ENCODE peak calls at places on chromosomes 11 and 22, in seven cellular contexts. H is Peyer's patch, Q is GM23248, U is right lobe of liver, I is A549, E is mesenchymal stem cell, G is iPS DF 6.9. N is an unnamed sample. For H3K4me1, the result is how much of the 10 kb centered on the place peaks cover.

GRCh38 chr11:64564947-64565889 is 25.8 kb upstream of the SLC22A12 start:
- DNase-seq in H (no peak), Q (no peak), U (no peak), I (peak), E (no peak), G (peak), N (no peak)

GRCh38 chr11:27699242-27699925 is 871 bp downstream of the BDNF start:
- DNase-seq in H (no peak), Q (peak), U (no peak), I (peak), E (peak), G (no peak), N (no peak)

GRCh38 chr11:92357344-92357743 is 132.7 kb downstream of the FAT3 start:
- DNase-seq in H (no peak), Q (no peak), U (no peak), I (no peak), E (no peak), G (no peak), N (no peak)

GRCh38 chr22:24304067-24304675 is 33.5 kb downstream of the SPECC1L start:
- DNase-seq in H (no peak), Q (no peak), U (no peak), I (no peak), E (no peak), G (no peak), N (no peak)

GRCh38 chr22:46649176-46650077 is 29.2 kb downstream of the GRAMD4 start:
- DNase-seq in H (no peak), Q (peak), U (peak), I (peak), E (no peak), G (no peak), N (no peak)

GRCh38 chr11:61163714-61164609 is 2.7 kb upstream of the VPS37C start:
- DNase-seq in H (no peak), Q (no peak), U (no peak), I (no peak), E (no peak), G (no peak), N (no peak)

GRCh38 chr11:76756341-76756771 is 26.8 kb upstream of the TSKU start:
- DNase-seq in H (no peak), Q (no peak), U (no peak), I (no peak), E (no peak), G (no peak), N (no peak)

GRCh38 chr22:44094751-44095302 is 70.7 kb downstream of the PARVB start:
- DNase-seq in H (no peak), Q (no peak), U (no peak), I (no peak), E (no peak), G (no peak), N (no peak)

GRCh38 chr11:123145220-123145619 is 49.8 kb downstream of the CLMP start:
- DNase-seq in H (no peak), Q (peak), U (no peak), I (peak), E (peak), G (no peak), N (peak)

GRCh38 chr11:66362481-66363147 is 8.9 kb downstream of the SLC29A2 start:
- DNase-seq in H (no peak), Q (no peak), U (peak), I (no peak), E (no peak), G (no peak), N (no peak)

GRCh38 chr22:39279170-39279850 is 34.5 kb upstream of the PDGFB start:
- DNase-seq in H (no peak), Q (no peak), U (no peak), I (no peak), E (no peak), G (no peak), N (no peak)

GRCh38 chr22:11616811-11617210 is 3911.2 kb upstream of the OR11H1 start:
- DNase-seq in H (no peak), Q (no peak), U (no peak), I (no peak), E (no peak), G (no peak), N (no peak)

GRCh38 chr11:13313005-13313819 is 35.6 kb downstream of the BMAL1 start:
- DNase-seq in H (no peak), Q (peak), U (no peak), I (no peak), E (no peak), G (no peak), N (no peak)

GRCh38 chr11:9664276-9665171 is 647 bp downstream of the SWAP70 start:
- DNase-seq in H (peak), Q (peak), U (peak), I (peak), E (peak), G (no peak), N (peak)

GRCh38 chr11:45857834-45858492 is 10.7 kb downstream of the CRY2 start:
- DNase-seq in H (no peak), Q (peak), U (no peak), I (no peak), E (peak), G (no peak), N (peak)

GRCh38 chr11:69274531-69275016 is 19.4 kb upstream of the MYEOV start:
- DNase-seq in H (no peak), Q (no peak), U (peak), I (peak), E (no peak), G (no peak), N (peak)

GRCh38 chr11:93652161-93652597 is 9.3 kb upstream of the CEP295 start:
- DNase-seq in H (no peak), Q (peak), U (no peak), I (peak), E (peak), G (no peak), N (no peak)

GRCh38 chr22:42905702-42906183 is 48.7 kb upstream of the ARFGAP3 start:
- DNase-seq in H (no peak), Q (no peak), U (peak), I (no peak), E (no peak), G (no peak), N (peak)

GRCh38 chr11:1674194-1674878 is 22.7 kb upstream of the KRTAP5-6 start:
- DNase-seq in H (no peak), Q (no peak), U (peak), I (no peak), E (no peak), G (no peak), N (no peak)
- H3K4me1 ChIP-seq in H (under half), Q (under half), U (half or more), I (under half), E (under half), G (under half), N (under half)

DNA sequence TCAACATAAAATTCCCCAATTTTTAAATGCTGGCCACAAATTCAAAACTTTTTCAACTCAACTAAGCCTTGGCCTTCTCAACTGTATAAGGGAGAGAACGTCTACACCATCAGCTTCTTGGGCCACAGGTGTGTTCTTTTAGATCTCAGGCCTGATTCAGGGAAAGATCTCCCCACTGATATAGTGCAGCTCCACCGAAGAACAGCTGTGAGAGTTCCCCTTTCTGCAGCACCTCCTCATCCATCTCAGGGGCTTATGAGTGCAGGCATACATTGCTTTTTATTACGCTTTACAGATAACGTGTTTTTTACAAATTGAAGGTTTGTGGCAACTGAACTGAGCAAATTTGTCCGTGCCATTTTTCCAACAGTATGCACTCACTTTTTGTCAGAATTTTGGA is 8.0 kb upstream of the CD82 start:
- DNase-seq in H (peak), Q (no peak), U (no peak), I (no peak), E (no peak), G (no peak), N (no peak)
- H3K4me1 ChIP-seq in H (under half), Q (under half), U (under half), I (under half), E (under half), G (under half), N (under half)

DNA sequence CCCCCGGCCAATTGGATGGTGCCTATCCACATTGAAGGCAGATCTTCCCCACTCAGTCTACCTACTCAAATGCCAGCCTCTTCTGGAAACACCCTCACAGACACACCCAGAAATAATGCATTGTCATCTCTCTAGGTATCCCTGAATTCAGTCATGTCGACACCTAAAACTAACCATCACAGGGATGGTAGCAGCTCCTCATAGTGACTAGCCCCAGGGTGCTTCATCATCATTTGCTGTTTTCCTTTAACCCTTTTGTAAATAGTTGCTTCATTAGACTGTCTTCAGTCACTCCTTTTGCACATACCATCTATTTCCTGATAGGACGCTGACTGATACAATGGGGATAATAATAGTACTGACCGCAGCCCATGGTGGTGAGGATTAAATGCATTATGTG is 18.8 kb upstream of the AMOTL1 start:
- DNase-seq in H (no peak), Q (peak), U (no peak), I (peak), E (no peak), G (no peak), N (no peak)
- H3K4me1 ChIP-seq in H (under half), Q (half or more), U (under half), I (half or more), E (under half), G (under half), N (under half)

DNA sequence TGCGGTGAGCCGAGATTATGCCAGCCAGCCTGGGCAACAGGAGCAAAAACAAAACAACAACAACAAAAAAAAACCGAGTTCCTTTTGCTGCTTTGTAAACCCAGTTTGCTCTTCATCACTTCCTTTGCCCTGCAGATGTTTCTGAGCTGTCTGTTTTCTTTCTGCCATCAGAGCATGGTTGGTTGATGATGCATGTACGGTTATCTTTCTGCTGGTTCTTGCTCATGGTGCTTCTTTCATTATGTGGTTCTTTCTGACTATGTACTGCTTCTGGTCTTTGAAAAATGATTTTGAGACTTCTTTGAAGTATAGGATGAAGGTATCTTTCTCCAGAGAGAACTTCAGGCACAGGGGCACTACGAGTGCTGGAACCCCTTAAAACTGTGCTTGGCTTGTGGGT is 13.2 kb downstream of the TANGO2 start:
- DNase-seq in H (no peak), Q (peak), U (no peak), I (no peak), E (no peak), G (no peak), N (no peak)
- H3K4me1 ChIP-seq in H (under half), Q (under half), U (under half), I (under half), E (under half), G (under half), N (under half)

GRCh38 chr11:75194147-75194546 is 43.2 kb downstream of the SLCO2B1 start:
- DNase-seq in H (no peak), Q (no peak), U (no peak), I (no peak), E (no peak), G (no peak), N (no peak)
- H3K4me1 ChIP-seq in H (under half), Q (under half), U (half or more), I (under half), E (under half), G (under half), N (under half)

GRCh38 chr11:62266558-62266957 is 3.4 kb upstream of the SCGB2A2 start:
- DNase-seq in H (no peak), Q (peak), U (no peak), I (no peak), E (no peak), G (no peak), N (no peak)

GRCh38 chr11:62267050-62267449 is 2.9 kb upstream of the SCGB2A2 start:
- DNase-seq in H (no peak), Q (no peak), U (no peak), I (no peak), E (no peak), G (no peak), N (no peak)

GRCh38 chr11:62267576-62267975 is 2.4 kb upstream of the SCGB2A2 start:
- DNase-seq in H (no peak), Q (no peak), U (no peak), I (no peak), E (no peak), G (no peak), N (no peak)

GRCh38 chr11:62260261-62260953 is 9.6 kb upstream of the SCGB2A2 start:
- DNase-seq in H (no peak), Q (no peak), U (no peak), I (no peak), E (no peak), G (no peak), N (no peak)

DNA sequence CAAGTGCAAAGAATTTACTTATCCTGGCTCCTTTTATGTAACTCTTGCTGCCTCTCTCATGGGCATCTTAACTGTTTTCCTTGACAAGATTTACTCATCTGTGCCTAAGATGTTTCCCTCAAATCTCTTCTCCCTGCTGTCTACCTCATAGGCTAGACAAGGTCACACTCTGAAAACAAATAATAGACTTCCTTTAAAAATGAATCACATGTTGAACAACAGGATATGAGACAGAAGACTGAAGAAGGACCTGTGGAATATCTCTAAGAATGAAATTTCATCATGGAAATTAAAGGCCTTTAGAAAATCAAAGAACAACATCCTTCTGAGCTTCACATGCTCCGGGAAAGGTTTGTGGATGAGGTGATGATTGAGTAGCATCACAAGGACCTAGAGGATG is 6.0 kb upstream of the SCGB2A2 start:
- DNase-seq in H (no peak), Q (peak), U (no peak), I (no peak), E (no peak), G (no peak), N (no peak)
- H3K4me1 ChIP-seq in H (under half), Q (under half), U (under half), I (under half), E (under half), G (under half), N (under half)

GRCh38 chr22:28997342-28997741 is 64.3 kb downstream of the C22orf31 start:
- DNase-seq in H (no peak), Q (no peak), U (no peak), I (no peak), E (no peak), G (no peak), N (no peak)

GRCh38 chr22:28998681-28999080 is 63.0 kb downstream of the C22orf31 start:
- DNase-seq in H (no peak), Q (no peak), U (no peak), I (no peak), E (no peak), G (no peak), N (no peak)

GRCh38 chr22:28994522-28994921 is 67.1 kb downstream of the C22orf31 start:
- DNase-seq in H (no peak), Q (no peak), U (no peak), I (no peak), E (no peak), G (no peak), N (no peak)

GRCh38 chr22:28992565-28993326 is 68.9 kb downstream of the C22orf31 start:
- DNase-seq in H (no peak), Q (no peak), U (no peak), I (no peak), E (no peak), G (no peak), N (no peak)

GRCh38 chr22:28995551-28995950 is 66.1 kb downstream of the C22orf31 start:
- DNase-seq in H (no peak), Q (no peak), U (no peak), I (no peak), E (no peak), G (no peak), N (no peak)
- H3K4me1 ChIP-seq in H (under half), Q (under half), U (under half), I (under half), E (under half), G (under half), N (under half)